ENCODE peak calls at places on chromosomes 5 and 9, in eight cellular contexts. X is lung, L is testis, K is WTC11, Y is small intestine, A is uterus, B is endothelial cell, Z is HS-5. Q is an unnamed sample.

GRCh38 chr5:142248853-142249462 is 75.9 kb downstream of the SPRY4 start:
- DNase-seq in X (peak), L (no peak), K (peak), Y (no peak), A (no peak), B (no peak), Z (no peak), Q (peak)

GRCh38 chr5:135670588-135670987 is 91.8 kb upstream of the CXCL14 start:
- DNase-seq in X (peak), L (no peak), K (no peak), Y (no peak), A (no peak), B (no peak), Z (no peak), Q (no peak)

GRCh38 chr5:104179057-104179456 is 616.5 kb upstream of the NUDT12 start:
- DNase-seq in X (no peak), L (peak), K (peak), Y (no peak), A (no peak), B (peak), Z (no peak), Q (peak)

GRCh38 chr9:38226491-38226951 is 157.5 kb upstream of the SHB start:
- DNase-seq in X (no peak), L (no peak), K (no peak), Y (no peak), A (no peak), B (no peak), Z (no peak), Q (no peak)

GRCh38 chr9:91047529-91047928 is 245.9 kb downstream of the SYK start:
- DNase-seq in X (no peak), L (no peak), K (no peak), Y (peak), A (no peak), B (no peak), Z (no peak), Q (no peak)

GRCh38 chr9:90921104-90921503 is 119.5 kb downstream of the SYK start:
- DNase-seq in X (peak), L (peak), K (no peak), Y (no peak), A (peak), B (no peak), Z (no peak), Q (no peak)

GRCh38 chr9:97503862-97504210 is 2.4 kb downstream of the TMOD1 start:
- DNase-seq in X (no peak), L (no peak), K (no peak), Y (no peak), A (no peak), B (no peak), Z (no peak), Q (no peak)

GRCh38 chr9:121447341-121447834 is 52.3 kb downstream of the GGTA1 start:
- DNase-seq in X (no peak), L (no peak), K (no peak), Y (no peak), A (no peak), B (no peak), Z (peak), Q (no peak)

GRCh38 chr5:131303537-131303936 is 39.7 kb downstream of the CDC42SE2 start:
- DNase-seq in X (no peak), L (no peak), K (no peak), Y (no peak), A (no peak), B (no peak), Z (peak), Q (no peak)

GRCh38 chr9:15136646-15137045 is 170.4 kb downstream of the TTC39B start:
- DNase-seq in X (no peak), L (no peak), K (peak), Y (no peak), A (no peak), B (no peak), Z (no peak), Q (no peak)

GRCh38 chr5:61790678-61791077 is 458.6 kb downstream of the ZSWIM6 start:
- DNase-seq in X (no peak), L (no peak), K (no peak), Y (peak), A (no peak), B (no peak), Z (no peak), Q (peak)

GRCh38 chr5:154523704-154524103 is 45.7 kb upstream of the HAND1 start:
- DNase-seq in X (no peak), L (peak), K (no peak), Y (no peak), A (no peak), B (no peak), Z (no peak), Q (no peak)

GRCh38 chr5:168362097-168362885 is 70.8 kb downstream of the WWC1 start:
- DNase-seq in X (no peak), L (no peak), K (no peak), Y (peak), A (no peak), B (no peak), Z (no peak), Q (no peak)

GRCh38 chr9:125580701-125581286 is 126.2 kb downstream of the MAPKAP1 start:
- DNase-seq in X (no peak), L (no peak), K (no peak), Y (no peak), A (no peak), B (no peak), Z (no peak), Q (no peak)

GRCh38 chr5:129945779-129946270 is 41.6 kb downstream of the CHSY3 start:
- DNase-seq in X (no peak), L (no peak), K (no peak), Y (no peak), A (no peak), B (no peak), Z (no peak), Q (no peak)

GRCh38 chr9:12738296-12738695 is 36.5 kb upstream of the LURAP1L start:
- DNase-seq in X (no peak), L (no peak), K (no peak), Y (no peak), A (no peak), B (no peak), Z (no peak), Q (no peak)

GRCh38 chr5:137888489-137888874 is 775 bp upstream of the PKD2L2 start:
- DNase-seq in X (no peak), L (no peak), K (no peak), Y (peak), A (no peak), B (no peak), Z (no peak), Q (no peak)

GRCh38 chr9:130833324-130833990 is 1.6 kb upstream of the ABL1 start:
- DNase-seq in X (no peak), L (no peak), K (no peak), Y (no peak), A (no peak), B (no peak), Z (no peak), Q (no peak)

GRCh38 chr9:23659346-23660006 is 166.6 kb downstream of the ELAVL2 start:
- DNase-seq in X (no peak), L (no peak), K (peak), Y (no peak), A (no peak), B (no peak), Z (no peak), Q (no peak)

GRCh38 chr5:144189800-144190429 is 19.2 kb downstream of the KCTD16 start:
- DNase-seq in X (peak), L (no peak), K (no peak), Y (peak), A (no peak), B (no peak), Z (peak), Q (peak)

GRCh38 chr5:57715296-57715695 is 232.7 kb upstream of the ACTBL2 start:
- DNase-seq in X (no peak), L (no peak), K (no peak), Y (no peak), A (no peak), B (no peak), Z (no peak), Q (no peak)

GRCh38 chr5:148541054-148541835 is 113.1 kb downstream of the HTR4 start:
- DNase-seq in X (no peak), L (no peak), K (no peak), Y (no peak), A (no peak), B (no peak), Z (no peak), Q (no peak)

GRCh38 chr5:38845555-38846378 is at the start of gene OSMR:
- DNase-seq in X (peak), L (peak), K (peak), Y (peak), A (peak), B (peak), Z (peak), Q (peak)

GRCh38 chr9:123372766-123373446 is 16.9 kb downstream of the CRB2 start:
- DNase-seq in X (no peak), L (no peak), K (no peak), Y (no peak), A (no peak), B (no peak), Z (no peak), Q (no peak)

GRCh38 chr9:106885451-106885850 is 22.5 kb downstream of the ZNF462 start:
- DNase-seq in X (peak), L (no peak), K (no peak), Y (no peak), A (no peak), B (no peak), Z (peak), Q (no peak)

GRCh38 chr9:29039258-29039657 is 1466.0 kb upstream of the C9orf72 start:
- DNase-seq in X (no peak), L (no peak), K (no peak), Y (no peak), A (no peak), B (no peak), Z (peak), Q (no peak)

GRCh38 chr9:68983797-68984419 is 30.0 kb downstream of the PRKACG start:
- DNase-seq in X (no peak), L (no peak), K (no peak), Y (no peak), A (no peak), B (no peak), Z (no peak), Q (no peak)

GRCh38 chr5:169300468-169301385 is at the start of gene SLIT3:
- DNase-seq in X (no peak), L (peak), K (peak), Y (no peak), A (peak), B (peak), Z (peak), Q (peak)